ENCODE peak calls at places on chromosomes 6 and 20, in seven cellular contexts. N is endodermal cell, E is GM23338, Y is pancreas, W is caudate nucleus, P is heart right ventricle, V is dorsolateral prefrontal cortex. A is an unnamed sample.

GRCh38 chr20:33947709-33948295 is 45.9 kb upstream of the RALY start:
- DNase-seq in N (peak), E (peak), Y (no peak), W (no peak), P (no peak), V (no peak), A (no peak)

GRCh38 chr20:62031462-62032092 is 34.1 kb downstream of the TAF4 start:
- DNase-seq in N (no peak), E (no peak), Y (no peak), W (no peak), P (no peak), V (no peak), A (no peak)

GRCh38 chr6:151509048-151509447 is 15.2 kb downstream of the CCDC170 start:
- DNase-seq in N (no peak), E (no peak), Y (no peak), W (no peak), P (no peak), V (no peak), A (no peak)

GRCh38 chr6:160041608-160042007 is 72.7 kb downstream of the IGF2R start:
- DNase-seq in N (peak), E (no peak), Y (peak), W (no peak), P (peak), V (no peak), A (no peak)

GRCh38 chr6:101208152-101208551 is 185.4 kb upstream of the GRIK2 start:
- DNase-seq in N (peak), E (peak), Y (no peak), W (no peak), P (no peak), V (no peak), A (no peak)

GRCh38 chr20:9458075-9458818 is 56.1 kb upstream of the LAMP5 start:
- DNase-seq in N (peak), E (peak), Y (no peak), W (no peak), P (no peak), V (no peak), A (no peak)

GRCh38 chr6:134908906-134909516 is 40.9 kb downstream of the ALDH8A1 start:
- DNase-seq in N (no peak), E (no peak), Y (no peak), W (no peak), P (peak), V (peak), A (no peak)

GRCh38 chr6:116596815-116597214 is 19.5 kb upstream of the RSPH4A start:
- DNase-seq in N (peak), E (peak), Y (no peak), W (no peak), P (no peak), V (no peak), A (no peak)

DNA sequence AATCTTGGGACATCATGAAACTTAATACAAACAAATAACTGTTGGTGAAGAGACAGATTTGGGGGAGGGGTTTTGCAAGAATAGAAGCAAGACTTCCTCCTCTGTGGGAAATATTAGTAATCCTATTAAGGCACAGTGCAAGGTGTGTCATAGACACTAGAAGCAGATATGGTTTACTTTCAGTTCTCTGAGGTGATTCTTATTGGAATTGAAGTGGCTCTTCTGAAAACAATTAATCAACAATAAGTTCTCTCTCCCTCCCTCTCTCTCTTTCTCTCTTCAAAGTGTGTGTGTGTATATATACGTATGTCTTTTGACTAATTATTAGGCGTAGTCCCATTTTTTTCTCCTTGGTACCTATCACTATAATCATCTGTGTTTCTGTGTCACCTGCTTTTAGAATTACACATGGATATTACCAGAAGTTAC is 99.8 kb downstream of the HIVEP2 start:
- DNase-seq in N (no peak), E (no peak), Y (no peak), W (no peak), P (no peak), V (no peak), A (no peak)
- H3K27ac ChIP-seq in N (peak), E (no peak), Y (peak), W (peak), P (peak), V (peak), A (peak)

GRCh38 chr6:80020381-80021120 is 16.1 kb downstream of the TTK start:
- DNase-seq in N (no peak), E (no peak), Y (no peak), W (no peak), P (no peak), V (no peak), A (no peak)
- H3K27ac ChIP-seq in N (no peak), E (no peak), Y (no peak), W (no peak), P (no peak), V (no peak), A (no peak)

GRCh38 chr6:132122871-132123270 is 171.7 kb upstream of the CCN2 start:
- DNase-seq in N (no peak), E (no peak), Y (no peak), W (no peak), P (no peak), V (no peak), A (peak)
- H3K27ac ChIP-seq in N (peak), E (no peak), Y (no peak), W (peak), P (no peak), V (peak), A (peak)

GRCh38 chr6:108742041-108742440 is 106.2 kb upstream of the ARMC2 start:
- DNase-seq in N (peak), E (no peak), Y (no peak), W (no peak), P (no peak), V (no peak), A (no peak)

GRCh38 chr6:108746411-108746810 is 101.8 kb upstream of the ARMC2 start:
- DNase-seq in N (peak), E (no peak), Y (no peak), W (no peak), P (no peak), V (no peak), A (no peak)

GRCh38 chr6:108744996-108745395 is 103.2 kb upstream of the ARMC2 start:
- DNase-seq in N (peak), E (no peak), Y (no peak), W (no peak), P (no peak), V (no peak), A (no peak)

GRCh38 chr6:108745664-108746336 is 102.4 kb upstream of the ARMC2 start:
- DNase-seq in N (peak), E (no peak), Y (no peak), W (no peak), P (no peak), V (no peak), A (no peak)

DNA sequence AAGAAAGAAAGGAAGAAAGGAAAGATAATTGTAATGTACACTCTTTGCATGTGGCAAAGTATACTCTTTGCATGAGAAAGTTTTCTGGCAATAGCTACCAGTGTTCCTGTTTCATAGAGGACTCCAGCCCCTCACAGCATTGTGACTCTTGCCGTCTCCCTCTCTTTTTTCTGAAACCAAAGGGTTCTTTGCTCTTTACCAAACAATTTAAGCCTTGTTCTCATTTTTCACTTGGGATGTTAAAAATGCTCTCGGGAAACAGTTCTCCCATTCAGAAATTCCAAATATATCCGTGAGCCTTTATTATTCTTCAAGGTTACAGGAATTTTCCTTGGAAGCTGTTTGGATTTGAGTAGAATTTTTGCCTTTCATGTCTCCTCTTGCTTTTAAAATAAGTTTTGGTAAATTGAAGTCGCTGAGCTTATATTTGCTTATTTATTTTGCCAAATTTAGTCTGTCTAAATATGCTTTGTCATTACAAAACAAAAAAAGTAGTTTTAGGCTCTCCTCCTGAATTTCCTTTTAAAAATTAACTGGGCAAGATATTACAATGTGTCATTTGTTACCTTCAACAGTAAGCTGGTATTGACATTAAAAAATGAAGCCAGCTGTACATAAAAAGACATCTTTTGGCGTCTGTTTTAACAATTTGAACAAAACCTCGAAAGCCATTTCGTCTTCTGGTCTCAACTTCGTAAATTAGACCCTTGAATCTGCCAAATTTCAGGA is 103.8 kb upstream of the ARMC2 start:
- DNase-seq in N (no peak), E (no peak), Y (no peak), W (no peak), P (no peak), V (no peak), A (no peak)
- H3K27ac ChIP-seq in N (no peak), E (no peak), Y (peak), W (peak), P (no peak), V (no peak), A (no peak)

GRCh38 chr6:10479939-10480700 is 41.0 kb upstream of the GCNT2 start:
- DNase-seq in N (no peak), E (no peak), Y (no peak), W (no peak), P (no peak), V (no peak), A (no peak)
- H3K27ac ChIP-seq in N (no peak), E (no peak), Y (no peak), W (no peak), P (no peak), V (no peak), A (no peak)

DNA sequence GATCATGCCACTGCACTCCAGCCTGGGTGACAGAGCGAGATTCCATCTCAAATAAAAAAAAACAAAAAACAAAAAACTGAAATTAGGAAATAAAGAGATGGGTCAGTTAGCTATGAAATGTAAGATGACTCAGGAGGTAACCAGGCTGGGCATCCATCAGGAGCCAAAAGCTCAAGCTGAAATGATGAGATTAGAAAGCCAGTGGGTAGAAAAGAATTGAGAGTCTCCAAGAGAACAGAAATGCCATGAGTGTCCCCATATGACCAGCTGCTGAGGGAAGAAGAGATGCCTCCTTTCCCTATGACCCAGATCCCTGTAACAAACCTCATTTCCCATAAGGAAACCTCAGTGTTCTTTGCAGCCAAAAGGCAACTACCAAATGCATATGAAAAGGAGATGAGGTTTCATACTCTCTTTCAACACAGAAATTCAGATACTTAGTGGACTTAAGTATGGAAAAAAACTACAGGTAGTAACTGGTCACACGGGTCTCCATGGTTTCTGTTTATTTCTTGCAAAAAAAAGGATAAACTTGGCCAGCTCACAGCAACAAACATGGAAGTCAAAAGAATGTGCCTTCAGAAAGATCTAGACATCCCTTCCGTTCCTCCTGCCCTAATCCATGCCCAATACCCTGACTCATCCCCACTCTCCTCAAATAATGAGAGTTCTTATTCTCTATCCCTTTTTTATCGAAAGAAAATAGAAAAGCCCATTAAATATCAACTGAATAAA is 8.1 kb downstream of the ARHGAP18 start:
- DNase-seq in N (no peak), E (no peak), Y (no peak), W (no peak), P (no peak), V (no peak), A (no peak)
- H3K27ac ChIP-seq in N (no peak), E (no peak), Y (no peak), W (no peak), P (no peak), V (no peak), A (no peak)

GRCh38 chr6:11769816-11770545 is 8.6 kb downstream of the ADTRP start:
- DNase-seq in N (peak), E (peak), Y (no peak), W (no peak), P (no peak), V (no peak), A (no peak)

GRCh38 chr6:11771473-11772048 is 7.0 kb downstream of the ADTRP start:
- DNase-seq in N (peak), E (no peak), Y (no peak), W (no peak), P (no peak), V (no peak), A (no peak)

GRCh38 chr6:11770546-11771466 is 7.8 kb downstream of the ADTRP start:
- DNase-seq in N (peak), E (peak), Y (peak), W (no peak), P (peak), V (no peak), A (peak)

GRCh38 chr6:11767458-11767857 is 11.1 kb downstream of the ADTRP start:
- DNase-seq in N (no peak), E (no peak), Y (no peak), W (no peak), P (no peak), V (no peak), A (no peak)

DNA sequence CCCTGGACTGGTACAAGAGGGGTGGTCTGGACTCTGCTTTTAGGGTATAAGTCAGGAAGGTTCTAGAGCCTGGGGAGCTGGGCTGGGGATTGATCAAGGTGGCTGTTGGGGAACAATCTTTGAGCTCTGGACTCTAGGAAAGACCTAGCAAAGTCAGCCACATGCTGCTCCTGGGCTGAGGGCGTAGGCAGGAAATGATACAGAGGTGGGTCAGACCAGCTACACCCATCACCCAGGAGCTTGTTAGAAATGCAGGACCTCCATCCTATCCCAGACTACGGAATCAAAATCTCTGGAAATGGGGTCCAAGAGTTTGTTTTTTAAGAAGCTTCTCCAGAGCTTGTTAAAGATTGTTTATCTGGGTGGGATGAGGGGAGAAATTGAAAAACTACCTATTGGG is 9.4 kb downstream of the ADTRP start:
- DNase-seq in N (no peak), E (no peak), Y (no peak), W (no peak), P (no peak), V (no peak), A (no peak)
- H3K27ac ChIP-seq in N (no peak), E (no peak), Y (no peak), W (no peak), P (no peak), V (no peak), A (no peak)

GRCh38 chr20:20552076-20552475 is 160.4 kb downstream of the RALGAPA2 start:
- DNase-seq in N (no peak), E (no peak), Y (no peak), W (no peak), P (no peak), V (no peak), A (no peak)
- H3K27ac ChIP-seq in N (no peak), E (no peak), Y (no peak), W (no peak), P (no peak), V (no peak), A (no peak)

A was measured in substantia nigra.